ENCODE peak calls at places on chromosomes 13 and 19, in five cellular contexts. M is fibroblast of lung, T is lung, X is ascending aorta, B is psoas muscle. C is an unnamed sample.
A peak's percentile ranks its signal among the peaks of the same experiment; 100 is the strongest.

GRCh38 chr19:4183967-4184717 is 1.7 kb downstream of the ANKRD24 start:
- DNase-seq in M (no peak), T (no peak), X (no peak), B (peak; percentile 75), C (no peak)

GRCh38 chr19:30882411-30883005 is 466.7 kb downstream of the TSHZ3 start:
- DNase-seq in M (no peak), T (no peak), X (no peak), B (no peak), C (no peak)

GRCh38 chr19:15126511-15126910 is 19.3 kb downstream of the SYDE1 start:
- DNase-seq in M (no peak), T (no peak), X (no peak), B (no peak), C (no peak)

GRCh38 chr13:107883561-107884175 is 331.7 kb downstream of the LIG4 start:
- DNase-seq in M (peak; percentile 85), T (no peak), X (no peak), B (no peak), C (no peak)

GRCh38 chr13:34720618-34721017 is 221.5 kb upstream of the NBEA start:
- DNase-seq in M (peak; percentile 6), T (no peak), X (no peak), B (no peak), C (no peak)

GRCh38 chr19:7722231-7722651 is 9.7 kb downstream of the CLEC4G start:
- DNase-seq in M (no peak), T (no peak), X (no peak), B (no peak), C (no peak)

GRCh38 chr13:22883262-22883840 is 297.4 kb upstream of the SGCG start:
- DNase-seq in M (no peak), T (no peak), X (no peak), B (no peak), C (no peak)

GRCh38 chr13:32737111-32737571 is 150.9 kb downstream of the PDS5B start:
- DNase-seq in M (peak; percentile 23), T (no peak), X (no peak), B (no peak), C (no peak)

GRCh38 chr13:28641600-28641926 is 17.4 kb upstream of the POMP start:
- DNase-seq in M (no peak), T (no peak), X (no peak), B (no peak), C (no peak)

GRCh38 chr19:19602136-19602712 is 16.3 kb downstream of the PBX4 start:
- DNase-seq in M (no peak), T (no peak), X (no peak), B (no peak), C (no peak)

GRCh38 chr19:44112802-44113137 is 429 bp upstream of the ZNF225 start:
- DNase-seq in M (no peak), T (no peak), X (no peak), B (no peak), C (no peak)

GRCh38 chr19:42276821-42277220 is 7.8 kb downstream of the CIC start:
- DNase-seq in M (no peak), T (no peak), X (no peak), B (no peak), C (no peak)

GRCh38 chr13:20359335-20359734 is 127.2 kb upstream of the GJB6 start:
- DNase-seq in M (peak; percentile 100), T (no peak), X (no peak), B (no peak), C (no peak)

GRCh38 chr13:22793598-22794134 is 387.1 kb upstream of the SGCG start:
- DNase-seq in M (peak; percentile 15), T (no peak), X (no peak), B (no peak), C (no peak)

GRCh38 chr13:23996456-23996855 is 99.2 kb upstream of the C1QTNF9B start:
- DNase-seq in M (no peak), T (no peak), X (no peak), B (no peak), C (no peak)

GRCh38 chr13:24671367-24672117 is 8.7 kb upstream of the ATP12A start:
- DNase-seq in M (peak; percentile 81), T (peak; percentile 44), X (no peak), B (no peak), C (peak; percentile 50)

GRCh38 chr19:22735911-22736645 is 47.9 kb downstream of the ZNF99 start:
- DNase-seq in M (no peak), T (peak; percentile 6), X (no peak), B (no peak), C (no peak)

GRCh38 chr13:30371649-30372265 is 50.5 kb upstream of the UBE2L5 start:
- DNase-seq in M (peak; percentile 72), T (no peak), X (no peak), B (no peak), C (no peak)
- H3K4me1 ChIP-seq in M (no peaks in the 10 kb centered on the region), T (no peaks in the 10 kb centered on the region), X (no peaks in the 10 kb centered on the region), B (no peaks in the 10 kb centered on the region), C (peaks cover 1% of the 10 kb centered on the region)

GRCh38 chr19:39319098-39319891 is 1.4 kb downstream of the LRFN1 start:
- DNase-seq in M (no peak), T (no peak), X (no peak), B (no peak), C (no peak)
- H3K4me3 ChIP-seq in M (no peak overlapping the region), T (no peak overlapping the region), X (no peak overlapping the region), B (no peak overlapping the region), C (peak overlapping the region; percentile 78)

GRCh38 chr13:73956101-73956500 is 178.1 kb downstream of the KLF12 start:
- DNase-seq in M (no peak), T (no peak), X (no peak), B (no peak), C (no peak)
- H3K4me1 ChIP-seq in M (no peaks in the 10 kb centered on the region), T (no peaks in the 10 kb centered on the region), X (peaks cover 4% of the 10 kb centered on the region), B (peaks cover 5% of the 10 kb centered on the region), C (no peaks in the 10 kb centered on the region)

DNA sequence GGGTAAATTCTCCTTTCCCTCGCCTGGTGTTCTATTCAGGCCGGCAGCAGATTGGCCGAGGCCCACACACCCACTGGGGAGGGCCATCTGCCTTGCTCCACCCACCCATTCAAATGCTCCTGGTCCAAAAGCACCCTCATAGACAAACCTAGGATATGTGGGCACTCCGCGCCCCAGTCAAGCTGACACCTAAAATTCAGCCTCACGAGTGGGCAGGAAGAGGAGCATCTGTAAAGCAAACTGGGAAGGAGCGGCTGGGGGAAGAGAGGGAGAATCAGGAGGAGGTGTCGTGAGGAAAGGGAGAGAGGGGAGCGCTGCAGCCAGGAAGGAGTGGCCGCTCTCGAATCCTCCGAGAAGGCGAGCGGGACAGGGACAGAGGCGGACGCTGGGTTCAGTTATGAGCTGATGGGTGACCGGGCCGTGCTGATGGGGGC is 136.9 kb downstream of the USP12 start:
- DNase-seq in M (no peak), T (no peak), X (no peak), B (no peak), C (no peak)
- H3K4me3 ChIP-seq in M (no peak overlapping the region), T (no peak overlapping the region), X (no peak overlapping the region), B (no peak overlapping the region), C (no peak overlapping the region)

GRCh38 chr13:37139356-37139755 is 33.9 kb upstream of the CSNK1A1L start:
- DNase-seq in M (no peak), T (no peak), X (no peak), B (no peak), C (no peak)

GRCh38 chr13:37141011-37141410 is 35.5 kb upstream of the CSNK1A1L start:
- DNase-seq in M (peak; percentile 88), T (no peak), X (no peak), B (no peak), C (no peak)

GRCh38 chr13:37136633-37137032 is 31.2 kb upstream of the CSNK1A1L start:
- DNase-seq in M (no peak), T (no peak), X (no peak), B (no peak), C (no peak)

GRCh38 chr13:37138169-37138568 is 32.7 kb upstream of the CSNK1A1L start:
- DNase-seq in M (no peak), T (no peak), X (no peak), B (no peak), C (no peak)

DNA sequence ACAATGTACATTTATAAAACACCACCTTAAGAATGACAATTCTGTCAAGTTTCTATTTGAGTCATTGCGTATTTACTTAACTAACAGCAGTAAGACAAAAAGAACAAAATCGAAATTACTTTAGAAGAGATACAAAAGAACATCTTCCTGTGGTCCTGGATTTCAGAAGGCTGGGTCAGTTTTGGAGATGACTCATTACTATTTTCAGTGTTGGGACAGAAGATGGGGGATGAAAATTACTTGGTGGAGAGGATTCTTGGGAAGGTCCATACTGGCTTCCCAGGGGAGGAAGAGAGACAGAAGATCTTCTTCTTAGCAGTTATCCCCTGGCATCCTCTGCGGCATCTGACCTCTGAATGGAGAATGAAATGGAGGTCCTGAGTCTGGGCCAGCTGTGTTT is 33.5 kb upstream of the CSNK1A1L start:
- DNase-seq in M (no peak), T (no peak), X (no peak), B (no peak), C (no peak)
- H3K4me1 ChIP-seq in M (no peaks in the 10 kb centered on the region), T (no peaks in the 10 kb centered on the region), X (no peaks in the 10 kb centered on the region), B (no peaks in the 10 kb centered on the region), C (no peaks in the 10 kb centered on the region)

GRCh38 chr13:100398360-100398759 is 190.2 kb downstream of the GGACT start:
- DNase-seq in M (no peak), T (no peak), X (no peak), B (no peak), C (no peak)
- H3K4me3 ChIP-seq in M (no peak overlapping the region), T (no peak overlapping the region), X (no peak overlapping the region), B (no peak overlapping the region), C (no peak overlapping the region)